ENCODE peak calls at places on chromosomes 12 and 14, in nine cellular contexts. P is HT-29; C is CD8-positive, alpha-beta memory T cell; F is stimulated activated CD8-positive, alpha-beta memory T cell treated with anti-CD3 and anti-CD28 coated beads, Interleukin-12 subunit alpha, Interleukin-12 subunit beta, amount 100 ng/mL, for 4 hours; T is AG04450; A is KBM-7; L is CD4-positive, alpha-beta memory T cell; S is hypothalamus; Z is NCI-H460. Q is an unnamed sample.

GRCh38 chr14:36553650-36554260 is 28.7 kb downstream of the NKX2-8 start:
- DNase-seq in P (peak; percentile 38), C (no peak), F (no peak), T (peak; percentile 6), A (peak; percentile 51), L (no peak), S (no peak), Z (peak; percentile 48), Q (no peak)

GRCh38 chr12:49893753-49894752 is 9.6 kb downstream of the FAIM2 start:
- DNase-seq in P (peak; percentile 72), C (no peak), F (no peak), T (no peak), A (peak; percentile 19), L (no peak), S (no peak), Z (no peak), Q (no peak)

GRCh38 chr12:108508243-108508642 is 6.8 kb upstream of the FICD start:
- DNase-seq in P (no peak), C (no peak), F (no peak), T (no peak), A (no peak), L (no peak), S (no peak), Z (no peak), Q (no peak)

GRCh38 chr14:77707355-77707723 is 484 bp downstream of the ALKBH1 start:
- DNase-seq in P (peak; percentile 35), C (peak; percentile 47), F (no peak), T (peak; percentile 15), A (peak; percentile 45), L (no peak), S (no peak), Z (peak; percentile 25), Q (no peak)

GRCh38 chr12:3740840-3741239 is 12.1 kb downstream of the CRACR2A start:
- DNase-seq in P (peak; percentile 36), C (no peak), F (no peak), T (no peak), A (no peak), L (no peak), S (no peak), Z (no peak), Q (no peak)

GRCh38 chr14:23566112-23566781 is 1.3 kb downstream of the AP1G2 start:
- DNase-seq in P (no peak), C (no peak), F (no peak), T (no peak), A (no peak), L (no peak), S (no peak), Z (no peak), Q (no peak)

GRCh38 chr12:5718680-5719079 is 226.4 kb downstream of the ANO2 start:
- DNase-seq in P (no peak), C (no peak), F (no peak), T (no peak), A (no peak), L (no peak), S (no peak), Z (no peak), Q (no peak)

GRCh38 chr12:45232771-45233372 is 17.0 kb downstream of the ANO6 start:
- DNase-seq in P (peak; percentile 72), C (no peak), F (no peak), T (no peak), A (no peak), L (no peak), S (no peak), Z (peak; percentile 75), Q (no peak)

GRCh38 chr14:101960225-101960624 is 4.1 kb upstream of the DYNC1H1 start:
- DNase-seq in P (no peak), C (no peak), F (no peak), T (no peak), A (peak; percentile 69), L (no peak), S (no peak), Z (no peak), Q (no peak)

GRCh38 chr12:57157588-57158173 is 10.3 kb upstream of the LRP1-AS start:
- DNase-seq in P (no peak), C (no peak), F (no peak), T (no peak), A (peak; percentile 61), L (no peak), S (no peak), Z (no peak), Q (no peak)

GRCh38 chr14:81402123-81402495 is 2.0 kb upstream of the STON2 start:
- DNase-seq in P (no peak), C (no peak), F (no peak), T (no peak), A (peak; percentile 69), L (no peak), S (no peak), Z (no peak), Q (no peak)